ENCODE peak calls at places on chromosomes 2 and 18, in six cellular contexts. J, A, F, Z, Y and U are unnamed samples.
A peak's percentile ranks its signal among the peaks of the same experiment; 100 is the strongest.

GRCh38 chr18:23733895-23734294 is 44.6 kb downstream of the LAMA3 start:
- DNase-seq in J (no peak), A (no peak), F (no peak), Z (no peak), Y (no peak), U (no peak)

GRCh38 chr2:153354406-153354805 is 124.2 kb downstream of the RPRM start:
- DNase-seq in J (no peak), A (no peak), F (no peak), Z (no peak), Y (no peak), U (no peak)

GRCh38 chr2:174623690-174624089 is 26.1 kb upstream of the WIPF1 start:
- DNase-seq in J (no peak), A (no peak), F (no peak), Z (no peak), Y (no peak), U (no peak)

GRCh38 chr2:222319576-222320440 is 21.0 kb upstream of the PAX3 start:
- DNase-seq in J (peak; percentile 79), A (no peak), F (no peak), Z (peak; percentile 43), Y (no peak), U (no peak)

GRCh38 chr2:99615247-99615771 is 125.5 kb upstream of the REV1 start:
- DNase-seq in J (no peak), A (no peak), F (peak; percentile 33), Z (no peak), Y (no peak), U (no peak)

GRCh38 chr2:234146087-234146826 is 95.8 kb downstream of the SPP2 start:
- DNase-seq in J (no peak), A (no peak), F (no peak), Z (no peak), Y (no peak), U (no peak)

GRCh38 chr2:95022309-95023221 is 2.9 kb upstream of the MAL start:
- DNase-seq in J (peak; percentile 85), A (peak; percentile 69), F (peak; percentile 53), Z (peak; percentile 76), Y (peak; percentile 36), U (peak; percentile 70)

GRCh38 chr2:209471037-209471436 is 47.2 kb downstream of the MAP2 start:
- DNase-seq in J (no peak), A (no peak), F (no peak), Z (no peak), Y (no peak), U (no peak)

GRCh38 chr18:22337311-22337710 is 80.4 kb downstream of the CTAGE1 start:
- DNase-seq in J (no peak), A (no peak), F (no peak), Z (peak; percentile 30), Y (no peak), U (no peak)

DNA sequence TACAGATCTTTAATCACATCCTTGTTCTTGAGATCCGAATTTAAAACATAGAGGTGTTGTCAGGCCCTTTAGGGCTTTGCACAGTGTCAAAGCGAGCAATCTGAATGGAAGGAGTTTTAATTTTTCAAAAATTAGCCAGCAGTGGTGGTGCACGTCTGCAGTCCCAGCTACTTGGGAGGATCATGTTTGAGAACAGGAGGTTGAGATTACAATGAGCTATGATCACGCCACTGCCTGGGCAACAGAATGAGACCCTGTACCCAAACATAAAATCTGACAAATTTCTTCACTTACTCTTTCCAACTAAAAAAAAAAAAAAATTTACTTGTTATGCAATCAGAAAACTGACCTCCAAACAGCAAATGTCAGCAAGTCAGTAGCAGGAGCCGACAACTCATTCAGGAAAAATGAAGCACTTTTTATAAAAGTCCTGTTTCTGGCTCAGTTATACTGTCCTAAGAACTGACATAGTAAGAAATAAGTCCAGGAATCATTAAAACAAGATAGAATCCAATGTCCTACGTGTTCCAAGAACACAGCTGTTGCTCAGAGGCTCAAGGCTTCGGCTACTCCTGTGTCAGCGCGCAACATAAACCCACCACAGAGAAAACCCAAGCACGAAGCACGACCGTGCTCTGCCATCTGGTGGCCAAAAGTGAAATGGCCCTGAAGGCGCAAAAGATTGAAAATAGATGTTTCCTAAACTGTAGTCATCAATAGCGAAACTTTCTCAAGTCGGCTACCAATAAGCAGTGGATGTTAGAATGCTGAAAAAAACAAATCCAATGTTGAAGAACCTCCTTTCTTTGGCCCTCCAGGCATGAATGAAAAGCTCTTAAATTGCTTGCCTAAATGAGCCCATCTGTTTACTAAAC is 138.1 kb downstream of the INO80D start:
- DNase-seq in J (peak; percentile 79), A (no peak), F (peak; percentile 68), Z (peak; percentile 63), Y (peak; percentile 21), U (peak; percentile 49)
- TF ChIP-seq GABPA in J (no peak), A (no peak), F (no peak), Z (no peak), Y (no peak), U (no peak)

GRCh38 chr2:55585451-55586079 is 31.9 kb downstream of the PPP4R3B start:
- DNase-seq in J (no peak), A (no peak), F (no peak), Z (no peak), Y (no peak), U (no peak)
- TF ChIP-seq GABPA in J (no peak), A (no peak), F (no peak), Z (no peak), Y (no peak), U (no peak)

DNA sequence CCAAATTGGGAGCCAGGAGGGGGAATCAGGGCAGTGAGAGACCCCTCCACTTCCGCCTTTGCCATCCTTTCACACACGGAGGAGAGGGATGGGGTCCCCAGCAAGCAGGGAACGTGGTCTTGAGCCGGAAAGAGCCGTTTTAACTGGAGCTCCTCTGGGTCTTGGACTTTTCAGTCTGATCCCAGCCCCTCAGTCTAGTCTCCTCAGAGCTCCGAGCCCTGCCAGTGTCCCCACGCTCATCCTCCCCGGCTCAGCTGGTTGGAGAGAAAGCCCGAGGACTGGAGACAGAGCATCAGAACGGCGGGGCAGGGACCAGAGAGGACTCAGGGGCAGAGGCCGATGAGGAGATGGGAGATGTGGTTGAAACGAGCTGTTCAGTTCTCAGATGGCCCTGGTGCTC is 26.1 kb upstream of the OTOF start:
- DNase-seq in J (no peak), A (no peak), F (no peak), Z (no peak), Y (no peak), U (no peak)
- TF ChIP-seq GABPA in J (no peak), A (no peak), F (no peak), Z (no peak), Y (no peak), U (no peak)

GRCh38 chr2:109318949-109319342 is 189.9 kb downstream of the SH3RF3 start:
- DNase-seq in J (no peak), A (no peak), F (no peak), Z (no peak), Y (no peak), U (no peak)

GRCh38 chr2:109320195-109320935 is 191.4 kb downstream of the SH3RF3 start:
- DNase-seq in J (no peak), A (no peak), F (no peak), Z (peak; percentile 22), Y (no peak), U (no peak)

GRCh38 chr2:109317471-109318090 is 188.6 kb downstream of the SH3RF3 start:
- DNase-seq in J (no peak), A (no peak), F (no peak), Z (no peak), Y (no peak), U (no peak)

GRCh38 chr2:109316091-109316490 is 187.1 kb downstream of the SH3RF3 start:
- DNase-seq in J (no peak), A (no peak), F (no peak), Z (no peak), Y (no peak), U (no peak)

DNA sequence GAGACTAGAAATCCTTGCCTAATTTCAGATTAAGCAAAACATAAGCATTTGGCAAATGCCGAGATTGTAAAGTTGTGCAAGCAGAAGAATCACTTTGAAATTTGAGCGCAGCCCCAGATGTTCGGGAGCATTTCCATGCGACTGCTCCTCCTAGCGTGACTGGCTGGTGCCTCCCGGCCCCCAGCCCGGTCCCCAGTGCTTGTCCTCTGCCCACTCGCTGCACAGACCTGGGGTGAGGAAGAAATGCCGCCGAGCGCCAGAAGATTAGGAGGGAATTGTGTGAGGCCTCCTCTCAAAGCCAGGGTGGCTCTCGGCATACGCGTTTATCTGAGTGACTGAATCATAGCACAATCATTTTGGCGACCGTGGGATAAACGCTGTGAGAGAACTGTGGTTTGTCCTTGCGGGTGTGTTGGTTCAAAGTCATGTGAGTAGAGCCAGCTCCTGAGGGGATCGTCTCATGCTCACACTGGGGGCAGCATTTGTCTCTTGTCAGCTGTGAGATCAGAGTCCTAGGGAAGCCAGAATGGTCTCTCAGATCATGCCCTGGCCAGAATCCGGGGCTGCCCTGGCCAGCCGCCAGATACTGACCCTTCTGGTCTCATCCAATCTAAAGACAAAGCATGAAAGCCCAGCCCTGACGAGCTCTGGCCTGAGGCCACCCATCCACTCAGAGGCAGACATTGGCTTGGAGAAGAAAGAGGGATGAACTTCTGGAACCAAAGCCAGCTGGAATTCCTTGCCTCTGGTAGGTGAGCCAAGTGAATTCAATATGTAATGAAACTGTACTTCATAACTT is 189.3 kb downstream of the SH3RF3 start:
- DNase-seq in J (peak; percentile 82), A (no peak), F (peak; percentile 20), Z (no peak), Y (no peak), U (no peak)
- TF ChIP-seq GABPA in J (no peak), A (no peak), F (no peak), Z (no peak), Y (no peak), U (no peak)

GRCh38 chr2:231321556-231322334 is 73.8 kb upstream of the B3GNT7 start:
- DNase-seq in J (no peak), A (no peak), F (no peak), Z (peak; percentile 94), Y (no peak), U (no peak)
- TF ChIP-seq GABPA in J (no peak), A (no peak), F (no peak), Z (peak; percentile 33), Y (no peak), U (no peak)

GRCh38 chr2:230322561-230323384 is 4.2 kb upstream of the SP140L start:
- DNase-seq in J (no peak), A (no peak), F (no peak), Z (no peak), Y (no peak), U (no peak)

GRCh38 chr2:230317366-230317765 is 9.6 kb upstream of the SP140L start:
- DNase-seq in J (no peak), A (no peak), F (no peak), Z (no peak), Y (no peak), U (no peak)

GRCh38 chr2:230319211-230319862 is 7.7 kb upstream of the SP140L start:
- DNase-seq in J (no peak), A (peak; percentile 60), F (no peak), Z (peak; percentile 62), Y (no peak), U (no peak)

GRCh38 chr2:230321031-230321430 is 6.0 kb upstream of the SP140L start:
- DNase-seq in J (no peak), A (no peak), F (no peak), Z (no peak), Y (no peak), U (no peak)

GRCh38 chr2:230318190-230319121 is 8.5 kb upstream of the SP140L start:
- DNase-seq in J (no peak), A (peak; percentile 26), F (no peak), Z (peak; percentile 56), Y (no peak), U (no peak)
- TF ChIP-seq GABPA in J (no peak), A (no peak), F (no peak), Z (no peak), Y (no peak), U (no peak)

DNA sequence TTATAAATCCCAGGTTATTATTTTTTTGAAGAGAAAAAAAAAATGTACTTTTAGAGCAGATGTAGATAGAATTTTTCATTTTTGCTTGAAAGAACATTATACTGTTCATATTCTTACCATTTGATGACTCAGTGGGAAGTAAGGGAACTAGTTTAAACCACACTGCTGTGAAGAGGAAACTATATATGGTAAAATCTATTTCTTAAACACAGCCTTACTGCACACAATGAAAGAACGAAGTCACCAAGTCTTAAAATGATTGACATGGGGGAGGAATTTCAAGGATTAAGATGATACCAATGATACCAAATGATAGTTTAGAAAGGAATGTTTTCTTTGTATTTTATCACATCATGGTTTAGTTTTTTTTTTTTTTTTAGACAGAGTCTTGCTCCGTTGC is 5.0 kb downstream of the ACTR2 start:
- DNase-seq in J (no peak), A (no peak), F (no peak), Z (no peak), Y (no peak), U (no peak)
- TF ChIP-seq GABPA in J (no peak), A (no peak), F (no peak), Z (no peak), Y (no peak), U (no peak)